ENCODE peak calls at places on chromosomes 6 and 20, in seven cellular contexts. J is suprapubic skin, G is psoas muscle, Z is dorsolateral prefrontal cortex, M is body of pancreas, Y is GM12864, E is foreskin fibroblast. P is an unnamed sample.

GRCh38 chr6:89580997-89581666 is 57.4 kb downstream of the LYRM2 start:
- DNase-seq in J (no peak), G (no peak), Z (no peak), M (no peak), Y (no peak), E (no peak), P (no peak)

GRCh38 chr6:96775727-96776400 is 61.4 kb downstream of the GPR63 start:
- DNase-seq in J (no peak), G (no peak), Z (no peak), M (no peak), Y (no peak), E (no peak), P (no peak)

GRCh38 chr6:111444794-111445193 is 38.2 kb downstream of the REV3L start:
- DNase-seq in J (no peak), G (no peak), Z (no peak), M (no peak), Y (no peak), E (no peak), P (no peak)

GRCh38 chr20:42352096-42352495 is 733.9 kb upstream of the CHD6 start:
- DNase-seq in J (no peak), G (no peak), Z (no peak), M (no peak), Y (no peak), E (no peak), P (no peak)

GRCh38 chr6:85250586-85251216 is 199.2 kb upstream of the NT5E start:
- DNase-seq in J (no peak), G (no peak), Z (no peak), M (no peak), Y (no peak), E (peak), P (no peak)

GRCh38 chr6:24935753-24936152 is at the start of gene RIPOR2:
- DNase-seq in J (no peak), G (peak), Z (no peak), M (peak), Y (peak), E (no peak), P (peak)

GRCh38 chr6:30885481-30885998 is 1.2 kb downstream of the DDR1 start:
- DNase-seq in J (no peak), G (no peak), Z (no peak), M (peak), Y (no peak), E (peak), P (no peak)

GRCh38 chr20:31972481-31973386 is 4.8 kb downstream of the XKR7 start:
- DNase-seq in J (no peak), G (no peak), Z (no peak), M (no peak), Y (no peak), E (peak), P (no peak)

GRCh38 chr6:4351857-4352669 is 216.7 kb upstream of the ECI2 start:
- DNase-seq in J (peak), G (peak), Z (peak), M (peak), Y (no peak), E (peak), P (no peak)

GRCh38 chr6:125867483-125867935 is 76.7 kb downstream of the NCOA7 start:
- DNase-seq in J (no peak), G (no peak), Z (no peak), M (no peak), Y (no peak), E (peak), P (no peak)

GRCh38 chr20:25540273-25540672 is 45.1 kb downstream of the NINL start:
- DNase-seq in J (no peak), G (no peak), Z (peak), M (peak), Y (peak), E (peak), P (no peak)

GRCh38 chr6:155269765-155270164 is 6.0 kb downstream of the CLDN20 start:
- DNase-seq in J (no peak), G (no peak), Z (no peak), M (no peak), Y (no peak), E (no peak), P (no peak)

GRCh38 chr6:161354241-161354840 is 80.5 kb upstream of the AGPAT4 start:
- DNase-seq in J (no peak), G (no peak), Z (no peak), M (no peak), Y (no peak), E (no peak), P (no peak)

GRCh38 chr20:62214067-62214466 is 6.0 kb downstream of the HRH3 start:
- DNase-seq in J (no peak), G (no peak), Z (no peak), M (no peak), Y (no peak), E (no peak), P (no peak)

GRCh38 chr6:96499781-96500180 is 21.8 kb upstream of the UFL1 start:
- DNase-seq in J (no peak), G (no peak), Z (no peak), M (peak), Y (no peak), E (no peak), P (peak)

DNA sequence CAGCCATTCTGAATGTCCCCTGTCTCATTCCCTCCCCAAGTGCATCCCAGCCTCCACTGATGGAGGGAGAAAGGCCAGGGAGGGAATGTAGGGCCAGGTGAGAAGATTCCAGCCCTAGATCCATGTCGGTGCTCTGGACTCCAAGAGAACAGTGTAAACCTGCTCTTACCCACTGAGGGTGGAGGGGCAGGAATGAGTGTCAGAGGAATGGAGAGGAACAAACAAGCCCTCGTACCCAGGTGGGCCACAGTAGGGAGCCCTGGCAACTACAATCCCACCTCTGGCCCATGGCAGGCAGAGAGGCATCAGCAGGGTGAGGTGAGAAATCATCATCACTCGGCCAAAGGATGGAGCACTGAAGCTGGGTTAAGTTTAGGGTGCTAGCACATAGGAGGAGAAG is 54.6 kb downstream of the STAU1 start:
- DNase-seq in J (no peak), G (no peak), Z (no peak), M (no peak), Y (no peak), E (no peak), P (no peak)
- H3K4me3 ChIP-seq in J (no peak), G (no peak), Z (no peak), M (no peak), Y (no peak), E (no peak), P (no peak)

GRCh38 chr6:68575765-68576439 is 59.2 kb upstream of the ADGRB3 start:
- DNase-seq in J (no peak), G (no peak), Z (peak), M (peak), Y (no peak), E (peak), P (no peak)

GRCh38 chr6:68572975-68573374 is 62.1 kb upstream of the ADGRB3 start:
- DNase-seq in J (no peak), G (no peak), Z (no peak), M (no peak), Y (no peak), E (no peak), P (no peak)

DNA sequence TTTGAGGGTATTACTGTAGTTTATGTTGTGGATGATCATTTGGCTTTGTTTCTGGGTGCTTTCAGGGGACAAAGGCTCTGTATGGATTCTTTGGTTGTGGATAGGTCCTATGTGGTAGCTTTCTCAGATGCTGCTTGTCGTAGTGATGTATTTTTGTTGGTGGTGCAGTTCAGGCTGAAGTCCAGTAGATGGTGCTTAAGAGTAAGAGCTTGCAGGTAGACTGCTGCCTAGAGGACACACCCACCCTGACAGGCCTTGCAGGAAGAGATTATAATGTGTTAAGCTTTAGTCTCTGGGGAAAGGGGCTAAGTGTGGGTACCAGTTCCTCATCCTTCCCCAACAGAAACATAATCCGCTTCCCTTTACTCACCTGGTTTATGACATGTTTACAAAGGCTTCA is 62.6 kb upstream of the ADGRB3 start:
- DNase-seq in J (no peak), G (no peak), Z (no peak), M (peak), Y (peak), E (peak), P (no peak)
- H3K4me3 ChIP-seq in J (no peak), G (no peak), Z (no peak), M (no peak), Y (no peak), E (no peak), P (no peak)

DNA sequence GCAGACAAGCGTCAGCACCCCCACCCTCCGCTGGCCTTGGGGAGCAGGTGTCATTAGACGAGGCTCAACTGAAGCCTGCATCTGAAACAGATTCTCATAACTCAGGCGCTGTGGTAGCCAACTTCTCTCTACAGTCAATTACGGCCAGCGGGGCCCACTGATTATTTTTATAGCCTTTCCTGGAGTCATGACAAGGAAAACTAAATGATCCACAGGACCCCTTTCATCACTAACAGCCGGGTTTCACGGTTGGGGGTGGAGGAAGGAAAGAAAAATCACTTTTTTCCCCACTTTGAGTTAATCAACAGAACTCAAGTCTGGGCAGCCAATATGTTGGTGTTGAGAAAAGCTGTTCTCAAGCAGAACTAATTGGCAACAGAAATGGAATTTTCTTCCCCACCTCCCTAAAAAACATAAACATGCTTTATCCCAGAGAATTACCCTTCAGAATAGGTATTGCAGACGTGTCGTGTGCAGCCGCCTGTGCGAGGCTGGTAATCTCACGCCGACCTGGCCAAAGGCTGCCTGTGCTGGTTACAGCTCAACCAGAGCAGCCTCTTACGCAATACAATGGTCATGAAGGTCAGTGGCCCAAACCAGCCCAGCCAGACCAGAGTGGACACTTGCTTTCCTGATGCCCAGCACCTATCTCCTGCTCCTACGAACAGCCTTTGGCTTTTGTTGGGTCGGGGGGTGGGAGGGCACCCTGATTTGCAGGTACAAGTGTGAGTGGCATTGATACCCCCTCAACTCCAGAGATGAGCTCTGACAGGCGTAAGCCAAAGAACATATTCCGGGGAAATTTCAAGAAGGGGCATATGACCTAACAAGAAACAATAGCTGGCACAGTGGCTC is 11.0 kb downstream of the RIPOR3 start:
- DNase-seq in J (no peak), G (peak), Z (no peak), M (peak), Y (no peak), E (peak), P (no peak)
- H3K4me3 ChIP-seq in J (no peak), G (no peak), Z (no peak), M (no peak), Y (no peak), E (no peak), P (no peak)

GRCh38 chr6:26598267-26598666 is 1.5 kb downstream of the ABT1 start:
- DNase-seq in J (no peak), G (no peak), Z (no peak), M (no peak), Y (no peak), E (no peak), P (no peak)
- H3K4me3 ChIP-seq in J (no peak), G (peak), Z (no peak), M (no peak), Y (no peak), E (peak), P (no peak)

DNA sequence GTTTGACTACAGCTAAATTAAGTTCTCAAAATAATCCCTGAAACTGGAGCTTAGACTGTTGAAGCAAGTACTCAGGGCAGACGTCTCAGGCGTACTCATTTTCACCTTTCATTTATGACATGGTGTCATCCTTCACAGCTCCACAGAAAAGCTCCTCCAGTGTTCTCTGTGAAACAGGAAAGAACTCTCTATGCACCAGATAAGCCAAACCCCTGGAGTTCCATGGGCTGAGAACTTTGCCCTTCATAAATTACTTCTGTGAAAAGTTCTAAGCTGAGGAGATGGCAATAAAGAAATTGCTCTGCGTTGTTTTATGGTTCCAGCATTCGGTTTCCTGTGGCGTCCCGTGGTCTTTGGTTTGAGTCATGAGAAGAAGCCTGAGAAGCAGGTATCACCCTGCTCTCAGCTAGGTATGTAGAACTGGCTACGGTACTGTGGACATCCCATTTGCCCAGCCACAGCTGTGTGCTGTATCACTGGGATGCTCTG is 20.2 kb upstream of the RREB1 start:
- DNase-seq in J (no peak), G (no peak), Z (no peak), M (no peak), Y (no peak), E (no peak), P (peak)
- H3K4me3 ChIP-seq in J (peak), G (no peak), Z (no peak), M (no peak), Y (peak), E (no peak), P (peak)

DNA sequence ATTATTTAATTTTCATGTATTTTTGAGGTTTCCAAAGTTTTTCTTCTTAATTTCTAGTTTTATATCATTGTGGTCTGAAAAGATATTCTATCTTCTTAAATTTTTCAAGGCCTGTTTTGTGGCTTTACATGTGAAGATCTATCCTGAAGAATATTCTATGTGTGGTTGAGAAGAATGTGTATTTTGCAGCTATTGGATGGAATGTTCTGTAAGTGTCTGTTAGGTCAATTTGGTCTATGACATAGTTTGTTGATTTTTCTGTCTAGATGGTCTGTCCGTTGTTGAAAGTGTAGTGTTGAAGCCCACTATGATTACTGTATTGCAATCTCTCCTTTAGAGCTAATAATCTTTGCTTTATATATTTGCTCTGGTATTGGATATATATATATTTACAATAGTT is 125.7 kb downstream of the CRYBG1 start:
- DNase-seq in J (no peak), G (no peak), Z (no peak), M (no peak), Y (no peak), E (no peak), P (no peak)
- H3K4me3 ChIP-seq in J (no peak), G (no peak), Z (no peak), M (no peak), Y (no peak), E (no peak), P (no peak)

GRCh38 chr6:14921170-14921569 is 324.7 kb upstream of the JARID2 start:
- DNase-seq in J (peak), G (peak), Z (no peak), M (peak), Y (no peak), E (no peak), P (no peak)
- H3K4me3 ChIP-seq in J (no peak), G (no peak), Z (no peak), M (no peak), Y (no peak), E (no peak), P (no peak)

GRCh38 chr6:8462694-8463093 is 27.3 kb upstream of the SLC35B3 start:
- DNase-seq in J (no peak), G (no peak), Z (no peak), M (no peak), Y (no peak), E (no peak), P (no peak)

GRCh38 chr6:8462169-8462568 is 26.8 kb upstream of the SLC35B3 start:
- DNase-seq in J (no peak), G (no peak), Z (no peak), M (no peak), Y (no peak), E (peak), P (no peak)
- H3K4me3 ChIP-seq in J (no peak), G (no peak), Z (no peak), M (no peak), Y (no peak), E (no peak), P (no peak)

GRCh38 chr6:73314577-73315492 is 39.2 kb downstream of the DPPA5 start:
- DNase-seq in J (no peak), G (no peak), Z (no peak), M (no peak), Y (no peak), E (peak), P (no peak)
- H3K4me3 ChIP-seq in J (peak), G (peak), Z (no peak), M (no peak), Y (no peak), E (peak), P (peak)